ENCODE peak calls at places on chromosomes 12 and 14, in six cellular contexts. U is AG09319, K is PC-3, Z is AG08395, X is ACHN, B is Kasumi-1. Y is an unnamed sample.

GRCh38 chr12:52927964-52928363 is 21.0 kb upstream of the KRT18 start:
- DNase-seq in U (no peak), K (no peak), Z (no peak), X (no peak), B (no peak), Y (no peak)

GRCh38 chr12:122336015-122336946 is 70.0 kb upstream of the VPS33A start:
- DNase-seq in U (no peak), K (peak; percentile 36), Z (peak; percentile 36), X (peak; percentile 60), B (peak; percentile 71), Y (peak; percentile 55)

GRCh38 chr12:80709811-80710726 is 2.6 kb downstream of the MYF6 start:
- DNase-seq in U (no peak), K (peak; percentile 39), Z (no peak), X (peak; percentile 47), B (no peak), Y (no peak)

GRCh38 chr12:57472391-57472790 is 7.3 kb downstream of the ARHGAP9 start:
- DNase-seq in U (no peak), K (no peak), Z (no peak), X (no peak), B (no peak), Y (no peak)

GRCh38 chr14:22536853-22537338 is 52.1 kb downstream of the DAD1 start:
- DNase-seq in U (peak; percentile 46), K (peak; percentile 98), Z (peak; percentile 95), X (peak; percentile 89), B (peak; percentile 59), Y (peak; percentile 84)

GRCh38 chr12:26251600-26251999 is 56.2 kb downstream of the SSPN start:
- DNase-seq in U (no peak), K (no peak), Z (no peak), X (no peak), B (no peak), Y (no peak)

GRCh38 chr12:121057794-121058193 is 18.7 kb upstream of the OASL start:
- DNase-seq in U (no peak), K (no peak), Z (no peak), X (no peak), B (no peak), Y (no peak)

GRCh38 chr14:100221419-100222218 is 17.3 kb upstream of the YY1 start:
- DNase-seq in U (no peak), K (peak; percentile 55), Z (peak; percentile 55), X (no peak), B (peak; percentile 86), Y (peak; percentile 82)

GRCh38 chr14:104731925-104732294 is 7.9 kb downstream of the ADSS1 start:
- DNase-seq in U (no peak), K (no peak), Z (no peak), X (no peak), B (no peak), Y (no peak)

Y was measured in activated CD4-positive, alpha-beta memory T cell treated with anti-CD3 and anti-CD28 coated beads, Interleukin-2, amount 10 ng/mL, durations not matched to agents 7 days and 5 days.